ENCODE peak calls at places on chromosome 22, in seven cellular contexts. F is NCI-H2029; X is psoas muscle; Y is cardiac septum; K is PC-3; A is hypothalamus; V is stimulated activated CD8-positive, alpha-beta memory T cell treated with anti-CD3 and anti-CD28 coated beads, Interleukin-15, amount 100 ng/mL, for 24 hours. T is an unnamed sample.

GRCh38 chr22:24894220-24894975 is 52.1 kb downstream of the LHFPL7 start:
- DNase-seq in F (peak), V (no peak), X (peak), A (no peak), Y (peak), K (peak), T (peak)

GRCh38 chr22:24090581-24090980 is 79.5 kb downstream of the CABIN1 start:
- DNase-seq in X (no peak), Y (peak), K (no peak), F (no peak), A (no peak), V (no peak), T (no peak)

GRCh38 chr22:24501366-24502005 is 6.4 kb downstream of the UPB1 start:
- DNase-seq in F (no peak), Y (no peak), A (no peak), K (no peak), X (no peak), V (no peak), T (no peak)

GRCh38 chr22:41524283-41524682 is 20.0 kb downstream of the POLR3H start:
- DNase-seq in V (no peak), Y (no peak), F (no peak), X (peak), K (no peak), A (no peak), T (no peak)

GRCh38 chr22:22666307-22667091 is 22.1 kb downstream of the GGTLC2 start:
- DNase-seq in A (no peak), K (peak), F (no peak), V (no peak), Y (no peak), X (no peak), T (peak)

GRCh38 chr22:48945621-48946458 is 881.8 kb downstream of the BRD1 start:
- DNase-seq in V (no peak), X (no peak), F (no peak), K (no peak), A (no peak), Y (peak), T (no peak)

GRCh38 chr22:46009730-46010129 is 32.8 kb upstream of the WNT7B start:
- DNase-seq in Y (peak), A (no peak), K (no peak), X (no peak), V (no peak), F (no peak), T (no peak)

GRCh38 chr22:39598017-39598965 is 27.7 kb downstream of the CACNA1I start:
- DNase-seq in X (peak), F (peak), K (peak), Y (no peak), V (peak), A (no peak), T (peak)

GRCh38 chr22:26778372-26778771 is 121.0 kb downstream of the MIAT start:
- DNase-seq in V (no peak), Y (no peak), A (no peak), F (no peak), K (no peak), X (no peak), T (no peak)

GRCh38 chr22:40251106-40251505 is 73.4 kb downstream of the TNRC6B start:
- DNase-seq in V (no peak), F (no peak), X (no peak), A (no peak), Y (no peak), K (no peak), T (no peak)

GRCh38 chr22:27223317-27224177 is 566.2 kb downstream of the MIAT start:
- DNase-seq in A (no peak), F (no peak), V (no peak), X (no peak), K (peak), Y (no peak), T (no peak)

GRCh38 chr22:19984201-19984753 is 32.3 kb downstream of the ARVCF start:
- DNase-seq in Y (peak), K (peak), X (peak), F (no peak), A (no peak), V (no peak), T (peak)

GRCh38 chr22:28075260-28075981 is 156.4 kb upstream of the PITPNB start:
- DNase-seq in V (no peak), K (peak), A (no peak), F (no peak), Y (no peak), X (peak), T (peak)

GRCh38 chr22:22907551-22908494 is 20.2 kb downstream of the IGLL5 start:
- DNase-seq in Y (no peak), K (no peak), X (peak), V (no peak), A (no peak), F (no peak), T (no peak)

GRCh38 chr22:22556995-22557925 is 1.8 kb downstream of the PRAME start:
- DNase-seq in Y (no peak), A (no peak), V (no peak), X (no peak), K (no peak), F (no peak), T (no peak)

GRCh38 chr22:38056969-38057841 is at the start of gene PICK1:
- DNase-seq in V (peak), X (peak), F (peak), Y (peak), K (peak), A (peak), T (peak)

GRCh38 chr22:27628891-27629631 is 172.5 kb downstream of the MN1 start:
- DNase-seq in X (no peak), Y (no peak), V (no peak), F (no peak), K (peak), A (no peak), T (peak)

GRCh38 chr22:37907036-37907954 is 1.2 kb downstream of the MICALL1 start:
- DNase-seq in A (no peak), V (no peak), K (no peak), Y (no peak), F (no peak), X (no peak), T (peak)

GRCh38 chr22:43996981-43997265 is 27.2 kb upstream of the PARVB start:
- DNase-seq in A (no peak), F (no peak), K (no peak), V (no peak), X (no peak), Y (no peak), T (no peak)

GRCh38 chr22:40541300-40541699 is 95.2 kb downstream of the MRTFA start:
- DNase-seq in V (no peak), F (no peak), K (peak), A (no peak), X (no peak), Y (no peak), T (no peak)

GRCh38 chr22:20015187-20015625 is 1.4 kb downstream of the ARVCF start:
- DNase-seq in Y (no peak), F (no peak), V (no peak), K (no peak), X (no peak), A (no peak), T (peak)

GRCh38 chr22:40345271-40345670 is 1.0 kb upstream of the ADSL start:
- DNase-seq in Y (no peak), F (no peak), A (no peak), K (peak), V (no peak), X (peak), T (no peak)

GRCh38 chr22:36853407-36854099 is 7.3 kb upstream of the NCF4 start:
- DNase-seq in V (peak), A (no peak), F (peak), K (peak), Y (peak), X (peak), T (peak)

GRCh38 chr22:45608763-45609180 is 62.9 kb upstream of the ATXN10 start:
- DNase-seq in X (no peak), K (peak), V (no peak), A (no peak), F (no peak), Y (no peak), T (no peak)

GRCh38 chr22:50698546-50698945 is 25.9 kb downstream of the SHANK3 start:
- DNase-seq in X (peak), A (no peak), V (no peak), K (no peak), Y (peak), F (no peak), T (no peak)

GRCh38 chr22:21819183-21819770 is 48.2 kb downstream of the MAPK1 start:
- DNase-seq in V (no peak), K (no peak), F (no peak), A (no peak), Y (no peak), X (no peak), T (no peak)

GRCh38 chr22:37633082-37633692 is 6.3 kb upstream of the SH3BP1 start:
- DNase-seq in Y (no peak), V (no peak), K (no peak), X (no peak), A (no peak), F (no peak), T (no peak)

GRCh38 chr22:43830931-43831560 is 18.9 kb upstream of the EFCAB6 start:
- DNase-seq in V (no peak), F (no peak), X (peak), K (no peak), Y (no peak), A (no peak), T (no peak)

GRCh38 chr22:44915441-44915840 is 94.4 kb downstream of the PHF21B start:
- DNase-seq in A (no peak), X (no peak), K (no peak), F (no peak), Y (peak), V (no peak), T (no peak)

GRCh38 chr22:44595841-44596341 is 97.9 kb upstream of the RTL6 start:
- DNase-seq in Y (no peak), V (no peak), F (no peak), K (no peak), X (peak), A (no peak), T (no peak)

GRCh38 chr22:25077964-25078363 is 121.7 kb upstream of the CRYBB3 start:
- DNase-seq in F (peak), A (no peak), V (no peak), X (no peak), K (no peak), Y (no peak), T (no peak)

GRCh38 chr22:43466710-43467109 is 54.9 kb downstream of the MPPED1 start:
- DNase-seq in K (no peak), F (no peak), A (no peak), X (no peak), Y (peak), V (no peak), T (no peak)